ENCODE peak calls at places on chromosomes 11 and 22, in five cellular contexts. E is activated naive CD4-positive, alpha-beta T cell treated with Interleukin-2 at 50 U/mL for 16 hours; A is C1 segment of cervical spinal cord; J is caudate nucleus; N is A673. Z is an unnamed sample.

GRCh38 chr22:35630891-35631290 is 13.8 kb upstream of the MB start:
- DNase-seq in J (no peak), N (no peak), E (no peak), A (no peak), Z (no peak)

GRCh38 chr11:102452461-102453285 is at the start of gene TMEM123:
- DNase-seq in A (peak), N (peak), E (peak), J (peak), Z (peak)

GRCh38 chr11:74487875-74488274 is 5.6 kb downstream of the LIPT2 start:
- DNase-seq in J (no peak), N (no peak), E (no peak), A (no peak), Z (peak)

GRCh38 chr11:128840137-128840536 is 27.0 kb downstream of the KCNJ1 start:
- DNase-seq in J (no peak), A (no peak), N (no peak), E (peak), Z (no peak)

GRCh38 chr11:116851631-116852030 is 14.2 kb upstream of the APOA1 start:
- DNase-seq in N (peak), J (no peak), E (peak), A (no peak), Z (no peak)

GRCh38 chr22:47681766-47682165 is 919.3 kb downstream of the TBC1D22A start:
- DNase-seq in N (no peak), J (no peak), E (no peak), A (no peak), Z (no peak)

GRCh38 chr11:6572215-6572614 is 31.2 kb downstream of the RRP8 start:
- DNase-seq in E (no peak), A (no peak), N (no peak), J (no peak), Z (no peak)

GRCh38 chr22:42944409-42944808 is 70.5 kb downstream of the PACSIN2 start:
- DNase-seq in A (no peak), J (no peak), E (no peak), N (no peak), Z (no peak)

GRCh38 chr11:33976351-33977199 is 75.0 kb upstream of the CAPRIN1 start:
- DNase-seq in N (peak), J (no peak), E (no peak), A (no peak), Z (no peak)

GRCh38 chr22:23113067-23113846 is 28.5 kb downstream of the RSPH14 start:
- DNase-seq in E (no peak), N (peak), A (peak), J (peak), Z (no peak)

GRCh38 chr11:79331251-79331901 is 109.5 kb downstream of the TENM4 start:
- DNase-seq in E (no peak), J (no peak), N (no peak), A (no peak), Z (no peak)

GRCh38 chr11:64810891-64811272 is 531 bp upstream of the MEN1 start:
- DNase-seq in E (no peak), A (no peak), N (no peak), J (no peak), Z (no peak)

GRCh38 chr11:67311556-67312082 is 8.3 kb downstream of the SSH3 start:
- DNase-seq in E (peak), N (no peak), J (no peak), A (no peak), Z (no peak)

Z was measured in SK-MEL-5.